ENCODE peak calls at places on chromosome 15, in ten cellular contexts. F is neuronal stem cell, X is astrocyte, C is transverse colon, I is tibial artery, E is stomach, J is fibroblast of lung, V is neural progenitor cell, O is heart right ventricle, M is kidney. A is an unnamed sample.

GRCh38 chr15:90957105-90957790 is 2.6 kb downstream of the RCCD1 start:
- DNase-seq in F (no peak), X (peak; percentile 25), C (no peak), I (no peak), E (peak; percentile 42), J (peak; percentile 31), V (peak; percentile 74), O (no peak), M (peak; percentile 79), A (peak; percentile 23)

GRCh38 chr15:39172380-39173281 is 408.2 kb upstream of the THBS1 start:
- DNase-seq in F (no peak), X (peak; percentile 82), C (no peak), I (no peak), E (no peak), J (peak; percentile 73), V (peak; percentile 12), O (peak; percentile 9), M (peak; percentile 75), A (peak; percentile 6)

GRCh38 chr15:68783226-68784054 is 37.3 kb downstream of the ANP32A start:
- DNase-seq in F (no peak), X (no peak), C (peak; percentile 72), I (peak; percentile 59), E (peak; percentile 77), J (no peak), V (peak; percentile 53), O (no peak), M (no peak), A (peak; percentile 55)

GRCh38 chr15:32718822-32719716 is 1.3 kb downstream of the GREM1 start:
- DNase-seq in F (peak; percentile 20), X (no peak), C (peak; percentile 17), I (no peak), E (peak; percentile 43), J (peak; percentile 26), V (peak; percentile 73), O (no peak), M (peak; percentile 68), A (no peak)

GRCh38 chr15:53549697-53550315 is 209.7 kb downstream of the WDR72 start:
- DNase-seq in F (no peak), X (no peak), C (no peak), I (no peak), E (no peak), J (no peak), V (no peak), O (no peak), M (no peak), A (peak; percentile 80)

GRCh38 chr15:43440721-43441281 is 52.2 kb downstream of the TP53BP1 start:
- DNase-seq in F (peak; percentile 29), X (peak; percentile 97), C (peak; percentile 7), I (no peak), E (no peak), J (peak; percentile 98), V (peak; percentile 25), O (peak; percentile 34), M (no peak), A (peak; percentile 52)

GRCh38 chr15:68028808-68029207 is 25.3 kb upstream of the PIAS1 start:
- DNase-seq in F (no peak), X (no peak), C (no peak), I (no peak), E (no peak), J (no peak), V (no peak), O (no peak), M (no peak), A (no peak)

GRCh38 chr15:68154923-68155559 is 50.1 kb downstream of the CALML4 start:
- DNase-seq in F (peak; percentile 35), X (peak; percentile 40), C (peak; percentile 33), I (no peak), E (peak; percentile 37), J (peak; percentile 82), V (peak; percentile 76), O (peak; percentile 59), M (no peak), A (peak; percentile 72)

GRCh38 chr15:51144021-51144532 is 49.4 kb upstream of the TNFAIP8L3 start:
- DNase-seq in F (no peak), X (peak; percentile 92), C (no peak), I (no peak), E (no peak), J (peak; percentile 77), V (no peak), O (no peak), M (no peak), A (no peak)

GRCh38 chr15:31135523-31135922 is 34.0 kb upstream of the TRPM1 start:
- DNase-seq in F (no peak), X (no peak), C (no peak), I (no peak), E (no peak), J (no peak), V (no peak), O (no peak), M (no peak), A (no peak)

GRCh38 chr15:87710406-87710805 is 546.1 kb downstream of the NTRK3 start:
- DNase-seq in F (no peak), X (peak; percentile 74), C (peak; percentile 8), I (no peak), E (no peak), J (peak; percentile 58), V (no peak), O (peak; percentile 38), M (no peak), A (no peak)

GRCh38 chr15:79858469-79858868 is 38.3 kb downstream of the MTHFS start:
- DNase-seq in F (no peak), X (no peak), C (no peak), I (no peak), E (no peak), J (no peak), V (no peak), O (no peak), M (no peak), A (no peak)

GRCh38 chr15:85579957-85580694 is 199.7 kb downstream of the AKAP13 start:
- DNase-seq in F (no peak), X (peak; percentile 67), C (peak; percentile 64), I (no peak), E (peak; percentile 60), J (no peak), V (no peak), O (peak; percentile 55), M (no peak), A (peak; percentile 94)

GRCh38 chr15:31235298-31236183 is 91.1 kb upstream of the KLF13 start:
- DNase-seq in F (no peak), X (peak; percentile 30), C (peak; percentile 62), I (peak; percentile 55), E (peak; percentile 59), J (peak; percentile 44), V (no peak), O (peak; percentile 80), M (peak; percentile 82), A (peak; percentile 38)

GRCh38 chr15:22880068-22880980 is 41.9 kb downstream of the NIPA2 start:
- DNase-seq in F (no peak), X (no peak), C (no peak), I (no peak), E (no peak), J (no peak), V (no peak), O (no peak), M (no peak), A (no peak)

GRCh38 chr15:69815793-69816192 is 281.9 kb downstream of the TLE3 start:
- DNase-seq in F (no peak), X (no peak), C (no peak), I (no peak), E (no peak), J (no peak), V (no peak), O (no peak), M (no peak), A (no peak)

GRCh38 chr15:80620931-80621330 is 74.2 kb upstream of the ABHD17C start:
- DNase-seq in F (no peak), X (no peak), C (no peak), I (no peak), E (no peak), J (no peak), V (no peak), O (no peak), M (no peak), A (no peak)

DNA sequence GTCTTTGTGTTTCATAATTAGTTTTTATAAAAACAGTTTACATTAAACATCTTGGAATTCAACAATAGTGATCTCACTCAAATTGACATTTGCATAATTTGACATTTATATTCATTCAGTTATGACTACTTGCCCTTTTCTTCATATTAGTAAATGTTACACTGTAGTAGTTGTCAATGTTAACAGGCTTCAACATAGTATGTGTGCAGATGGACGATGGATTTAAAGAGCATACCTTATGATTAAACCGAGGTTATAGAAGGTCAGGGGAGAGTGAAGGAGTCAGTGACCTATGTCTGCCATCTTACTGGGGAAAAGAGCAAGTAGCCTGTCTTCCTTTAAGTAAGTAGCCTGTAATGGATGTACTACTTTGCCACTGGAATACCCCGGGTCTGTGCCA is 8.5 kb upstream of the CCNB2 start:
- DNase-seq in F (no peak), X (no peak), C (no peak), I (no peak), E (no peak), J (no peak), V (no peak), O (no peak), M (no peak), A (no peak)
- H3K36me3 ChIP-seq in F (peaks cover 83% of the 10 kb centered on the region), X (peaks cover 43% of the 10 kb centered on the region), C (no peaks in the 10 kb centered on the region), I (peaks cover 67% of the 10 kb centered on the region), E (peaks cover 76% of the 10 kb centered on the region), J (peaks cover 4% of the 10 kb centered on the region), V (peaks cover 19% of the 10 kb centered on the region), O (peaks cover 45% of the 10 kb centered on the region), M (peaks cover 34% of the 10 kb centered on the region), A (peaks cover 15% of the 10 kb centered on the region)

GRCh38 chr15:27686376-27686775 is 412.7 kb downstream of the OCA2 start:
- DNase-seq in F (no peak), X (peak; percentile 93), C (no peak), I (no peak), E (no peak), J (peak; percentile 2), V (no peak), O (no peak), M (no peak), A (no peak)
- H3K9me3 ChIP-seq in F (no peaks in the 10 kb centered on the region), X (no peaks in the 10 kb centered on the region), C (no peaks in the 10 kb centered on the region), I (no peaks in the 10 kb centered on the region), E (no peaks in the 10 kb centered on the region), J (no peaks in the 10 kb centered on the region), V (no peaks in the 10 kb centered on the region), O (no peaks in the 10 kb centered on the region), M (no peaks in the 10 kb centered on the region), A (peaks cover 2% of the 10 kb centered on the region)

GRCh38 chr15:44501768-44502366 is 35.1 kb upstream of the EIF3J start:
- DNase-seq in F (peak; percentile 1), X (peak; percentile 36), C (no peak), I (no peak), E (no peak), J (peak; percentile 73), V (peak; percentile 19), O (no peak), M (no peak), A (peak; percentile 31)
- H3K36me3 ChIP-seq in F (peaks cover 96% of the 10 kb centered on the region), X (peaks cover 10% of the 10 kb centered on the region), C (no peaks in the 10 kb centered on the region), I (peaks cover 47% of the 10 kb centered on the region), E (peaks cover 58% of the 10 kb centered on the region), J (no peaks in the 10 kb centered on the region), V (peaks cover 9% of the 10 kb centered on the region), O (peaks cover 6% of the 10 kb centered on the region), M (peaks cover 11% of the 10 kb centered on the region), A (peaks cover 8% of the 10 kb centered on the region)

GRCh38 chr15:95590533-95591044 is 739.9 kb upstream of the NR2F2 start:
- DNase-seq in F (no peak), X (no peak), C (no peak), I (no peak), E (no peak), J (peak; percentile 79), V (no peak), O (no peak), M (no peak), A (no peak)
- H3K9me3 ChIP-seq in F (no peaks in the 10 kb centered on the region), X (no peaks in the 10 kb centered on the region), C (no peaks in the 10 kb centered on the region), I (no peaks in the 10 kb centered on the region), E (no peaks in the 10 kb centered on the region), J (no peaks in the 10 kb centered on the region), V (no peaks in the 10 kb centered on the region), O (no peaks in the 10 kb centered on the region), M (no peaks in the 10 kb centered on the region), A (no peaks in the 10 kb centered on the region)

GRCh38 chr15:74193905-74194304 is 8.7 kb downstream of the STRA6 start:
- DNase-seq in F (no peak), X (no peak), C (no peak), I (no peak), E (no peak), J (no peak), V (no peak), O (no peak), M (no peak), A (no peak)
- H3K36me3 ChIP-seq in F (peaks cover 66% of the 10 kb centered on the region), X (no peaks in the 10 kb centered on the region), C (no peaks in the 10 kb centered on the region), I (no peaks in the 10 kb centered on the region), E (no peaks in the 10 kb centered on the region), J (no peaks in the 10 kb centered on the region), V (no peaks in the 10 kb centered on the region), O (no peaks in the 10 kb centered on the region), M (no peaks in the 10 kb centered on the region), A (no peaks in the 10 kb centered on the region)

A was measured in small intestine.